ENCODE peak calls at places on chromosomes 3 and 15, in four cellular contexts. Y is foreskin fibroblast, C is lung, T is dorsolateral prefrontal cortex. H is an unnamed sample.

GRCh38 chr3:61996351-61996750 is 377.0 kb downstream of the FEZF2 start:
- DNase-seq in T (no peak), Y (peak), C (no peak), H (no peak)

GRCh38 chr3:47722859-47723258 is 58.8 kb downstream of the SMARCC1 start:
- DNase-seq in Y (no peak), T (no peak), C (no peak), H (no peak)

GRCh38 chr15:75532413-75533250 is 46.5 kb downstream of the PTPN9 start:
- DNase-seq in Y (peak), T (no peak), C (peak), H (no peak)

GRCh38 chr15:88986949-88987589 is 73.9 kb upstream of the MFGE8 start:
- DNase-seq in T (no peak), C (no peak), Y (no peak), H (no peak)

GRCh38 chr3:112199622-112200316 is 66.7 kb upstream of the GCSAM start:
- DNase-seq in C (no peak), T (no peak), Y (no peak), H (no peak)

GRCh38 chr3:55143336-55143735 is 215.5 kb upstream of the LRTM1 start:
- DNase-seq in T (no peak), Y (no peak), C (no peak), H (no peak)

GRCh38 chr3:15102833-15103232 is 3.9 kb upstream of the RBSN start:
- DNase-seq in C (no peak), Y (peak), T (no peak), H (no peak)

GRCh38 chr3:73571238-73571741 is 53.5 kb downstream of the PDZRN3 start:
- DNase-seq in C (no peak), T (no peak), Y (no peak), H (no peak)

GRCh38 chr3:14950274-14950673 is 2.9 kb downstream of the NR2C2 start:
- DNase-seq in Y (no peak), T (no peak), C (no peak), H (no peak)

GRCh38 chr3:46998852-46999515 is 19.5 kb downstream of the NBEAL2 start:
- DNase-seq in C (no peak), Y (no peak), T (no peak), H (no peak)

DNA sequence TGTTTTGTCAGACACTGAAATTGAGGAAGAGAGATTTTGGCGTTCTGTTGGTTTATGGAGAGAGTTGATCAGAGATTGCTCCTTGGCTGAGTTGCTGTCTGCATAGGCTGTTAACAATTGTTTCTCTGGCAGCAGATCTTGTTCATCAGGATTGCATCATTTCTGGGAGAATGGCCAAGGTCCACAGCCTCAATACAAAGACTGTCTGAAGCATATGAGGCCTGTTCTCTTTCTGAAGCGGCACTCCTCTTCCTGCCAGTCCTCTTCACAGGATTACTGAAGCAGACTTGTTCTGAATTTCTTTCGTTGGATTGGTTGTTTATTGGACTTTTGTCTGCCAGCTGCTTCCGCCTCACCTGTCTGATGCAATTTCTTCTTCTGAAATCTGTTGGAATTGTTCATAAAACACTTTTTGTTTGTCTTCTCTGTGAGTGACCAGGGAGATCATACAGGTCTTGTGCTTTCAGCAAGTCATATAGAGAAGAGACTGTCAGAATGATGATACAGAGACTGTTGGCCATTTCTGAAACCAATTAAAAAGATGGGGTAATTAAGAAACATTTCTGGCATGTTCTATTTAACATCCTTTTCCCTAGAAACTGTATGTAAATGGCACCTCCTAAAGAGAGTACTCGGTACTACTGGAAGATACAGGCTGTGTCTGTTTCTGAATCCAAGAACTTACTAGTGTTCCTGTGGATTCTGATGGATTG is 25.5 kb downstream of the SETD5 start:
- DNase-seq in T (peak), C (peak), Y (peak), H (peak)
- H3K4me3 ChIP-seq in T (peak), C (no peak), Y (peak), H (no peak)

DNA sequence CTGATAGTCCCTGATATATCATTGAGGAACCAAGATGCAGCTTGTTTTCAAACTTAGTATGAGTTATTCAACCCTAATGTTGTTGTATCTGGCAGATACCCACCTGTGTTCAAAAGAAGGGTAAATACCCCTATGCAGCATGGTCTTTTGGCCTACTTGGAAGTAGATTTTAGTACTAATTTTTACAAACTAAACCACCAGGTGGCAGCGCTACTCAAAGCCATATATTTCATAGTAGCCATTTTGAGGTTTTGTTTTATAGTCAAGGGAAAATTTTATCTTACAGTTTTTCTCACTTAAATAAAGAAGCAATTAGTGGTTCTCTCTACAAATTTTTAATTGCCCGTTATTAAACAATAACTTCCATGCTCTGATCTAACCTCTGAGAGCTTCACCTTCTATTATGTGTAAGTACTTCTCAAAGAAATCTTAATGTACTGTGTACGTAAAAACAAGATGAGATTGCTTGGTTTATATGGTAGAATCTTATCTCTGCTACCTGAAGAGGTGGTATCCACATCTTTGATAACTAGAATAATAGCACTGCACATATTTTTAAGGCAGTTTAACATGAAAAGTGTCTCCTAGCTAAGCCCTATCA is 31.5 kb upstream of the MLF1 start:
- DNase-seq in T (no peak), Y (peak), C (no peak), H (no peak)
- TF ChIP-seq CTCF in T (peak), Y (peak), C (no peak), H (peak)

DNA sequence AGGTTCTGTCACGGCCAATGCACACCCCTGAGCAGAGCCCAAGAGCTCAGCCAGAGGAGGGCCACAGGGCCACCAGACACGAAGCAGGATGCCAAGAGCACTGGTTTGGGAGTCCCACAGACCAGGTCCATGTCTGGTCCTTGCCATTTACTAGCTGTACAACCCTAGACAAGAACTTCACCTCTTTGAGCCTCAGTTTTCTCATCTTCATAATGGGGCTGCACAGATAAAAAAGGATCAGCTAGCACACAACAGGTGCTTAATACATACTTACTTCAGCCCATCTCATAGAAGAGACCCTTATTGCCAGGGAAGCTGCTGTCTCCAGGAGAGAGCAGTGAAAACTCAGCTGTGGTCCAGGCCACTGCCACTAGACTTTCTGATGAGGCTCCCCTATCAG is 152.0 kb downstream of the NUP210 start:
- DNase-seq in T (no peak), Y (no peak), C (no peak), H (no peak)
- H3K4me3 ChIP-seq in T (no peak), Y (no peak), C (no peak), H (no peak)

DNA sequence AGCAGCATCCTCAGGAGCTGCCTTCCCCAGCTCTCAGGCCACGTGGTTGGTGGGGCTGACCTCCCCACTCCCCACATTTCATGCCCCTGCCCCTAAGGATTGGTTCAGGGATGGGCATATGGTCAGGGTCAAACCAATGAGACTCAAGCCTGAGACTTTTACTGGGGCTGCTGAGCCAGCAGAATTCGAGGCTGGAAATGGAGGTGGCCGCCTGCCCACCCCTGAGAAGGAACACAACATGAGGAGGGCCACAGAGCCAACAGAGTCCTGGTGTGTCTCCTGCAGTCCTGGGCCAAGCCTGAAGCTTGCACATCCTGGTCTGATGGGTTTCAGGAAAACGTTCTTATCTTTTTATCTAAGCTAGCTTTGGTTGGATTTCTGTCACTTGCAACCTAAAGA is 5.9 kb downstream of the EHD4 start:
- DNase-seq in Y (no peak), C (no peak), T (no peak), H (no peak)
- TF ChIP-seq CTCF in Y (no peak), C (no peak), T (no peak), H (no peak)

DNA sequence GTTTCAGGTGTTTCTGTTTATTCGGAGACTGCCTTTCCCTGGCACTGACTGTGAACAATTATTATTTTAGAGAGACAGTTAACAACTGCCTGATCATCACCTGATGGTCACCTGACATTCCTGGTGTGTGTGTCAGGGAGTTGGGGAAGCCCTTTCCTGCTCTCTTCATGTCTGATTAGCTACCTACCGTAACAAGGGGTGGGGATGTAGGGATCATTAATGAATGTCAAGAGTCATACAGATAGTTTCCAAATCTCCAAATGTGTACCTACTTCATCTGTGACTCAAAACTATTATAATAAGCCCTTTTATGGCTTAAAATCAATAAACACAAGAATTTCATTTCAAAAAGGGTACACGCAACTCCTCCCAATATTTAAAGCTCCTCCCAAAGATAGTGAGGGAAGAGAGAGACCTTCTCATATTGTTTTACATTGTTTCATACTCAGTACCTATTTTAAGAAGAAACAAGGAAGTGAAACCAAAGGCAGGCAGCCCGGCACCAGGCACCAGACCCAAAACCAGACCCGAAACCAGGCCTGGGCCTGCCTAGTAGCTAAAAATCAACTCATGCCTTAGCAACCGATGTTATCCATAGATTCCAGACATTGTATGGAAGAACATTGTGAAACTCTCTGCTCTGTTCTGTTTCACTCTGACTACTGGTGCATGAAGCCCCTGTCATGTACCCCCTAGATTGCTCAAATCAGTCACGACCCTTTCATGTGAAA is 844.9 kb upstream of the ALCAM start:
- DNase-seq in C (no peak), Y (no peak), T (no peak), H (no peak)
- H3K4me3 ChIP-seq in C (no peak), Y (no peak), T (no peak), H (no peak)

DNA sequence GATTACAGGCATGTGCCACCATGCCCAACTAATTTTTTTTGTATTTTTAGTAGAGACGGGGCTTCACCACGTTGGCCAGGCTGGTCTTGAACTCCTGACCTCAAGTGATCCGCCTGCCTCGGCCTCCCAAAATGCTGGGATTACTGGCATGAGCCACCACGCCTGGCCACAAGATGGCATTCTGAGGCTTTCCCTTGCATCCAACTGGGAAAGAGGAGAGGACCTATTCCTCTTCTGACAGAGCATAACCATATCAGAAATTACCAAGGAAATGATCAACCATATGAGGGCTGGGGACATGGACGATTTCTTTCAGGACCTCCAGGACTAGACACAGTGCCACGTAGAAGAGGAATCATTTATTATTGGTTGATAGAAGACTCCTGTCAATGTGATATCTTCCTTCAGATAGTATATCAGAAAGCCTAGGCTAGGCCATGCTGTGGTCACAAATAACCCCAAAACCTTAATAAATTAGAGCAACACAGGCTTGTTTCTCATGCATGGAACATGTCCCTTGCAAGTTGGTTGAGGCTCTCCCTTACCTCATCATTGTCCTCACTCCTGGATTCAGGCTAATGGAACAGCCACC is 372.3 kb upstream of the IL12A start:
- DNase-seq in T (peak), Y (peak), C (peak), H (no peak)
- TF ChIP-seq CTCF in T (peak), Y (peak), C (peak), H (peak)

DNA sequence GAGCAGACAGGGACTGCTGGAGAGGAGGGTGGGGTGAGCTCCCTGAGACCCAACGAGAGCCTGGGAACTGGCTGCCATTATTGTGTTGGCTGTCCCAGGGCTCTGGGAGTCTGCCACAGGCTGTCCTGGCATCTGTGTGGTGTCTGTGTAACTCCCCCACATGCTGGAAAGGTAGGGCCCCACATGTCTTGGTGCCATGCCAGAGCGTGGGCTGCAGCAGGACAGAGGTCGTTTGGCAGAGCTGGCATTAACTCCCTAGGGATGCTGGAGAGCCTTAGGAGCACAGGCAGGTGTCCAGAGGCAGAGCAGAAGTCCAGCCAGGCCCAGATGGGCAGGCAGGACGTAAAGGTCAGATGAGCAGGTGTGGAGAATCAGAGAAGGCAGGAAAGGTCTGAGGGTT is 9.7 kb downstream of the TIMP4 start:
- DNase-seq in T (no peak), Y (no peak), C (no peak), H (no peak)
- H3K4me3 ChIP-seq in T (no peak), Y (no peak), C (no peak), H (no peak)

H was measured in AG04449.